ENCODE peak calls at places on chromosomes 3 and 15, in four cellular contexts. E is brain microvascular endothelial cell, T is IMR-90, L is left ventricle myocardium inferior. Z is an unnamed sample.
A peak's percentile ranks its signal among the peaks of the same experiment; 100 is the strongest.

GRCh38 chr3:32495085-32495484 is 7.6 kb downstream of the CMTM6 start:
- DNase-seq in E (no peak), T (no peak), L (no peak), Z (no peak)

GRCh38 chr3:12922299-12922698 is 80.9 kb upstream of the RPL32 start:
- DNase-seq in E (no peak), T (peak; percentile 15), L (no peak), Z (no peak)

GRCh38 chr3:46447535-46447934 is 17.2 kb downstream of the LTF start:
- DNase-seq in E (no peak), T (no peak), L (no peak), Z (no peak)

GRCh38 chr3:185400866-185401265 is 37.9 kb downstream of the MAP3K13 start:
- DNase-seq in E (no peak), T (no peak), L (no peak), Z (no peak)

GRCh38 chr3:184952671-184953070 is 140.7 kb downstream of the VPS8 start:
- DNase-seq in E (no peak), T (peak; percentile 8), L (no peak), Z (no peak)

GRCh38 chr3:39267631-39268553 is 11.9 kb downstream of the CX3CR1 start:
- DNase-seq in E (no peak), T (no peak), L (no peak), Z (no peak)

GRCh38 chr3:126983653-126984390 is 907 bp downstream of the PLXNA1 start:
- DNase-seq in E (no peak), T (no peak), L (no peak), Z (peak; percentile 60)

GRCh38 chr3:38646630-38647029 is 2.9 kb downstream of the SCN5A start:
- DNase-seq in E (no peak), T (peak; percentile 34), L (no peak), Z (peak; percentile 16)

GRCh38 chr15:59244337-59244736 is 37.7 kb downstream of the LDHAL6B start:
- DNase-seq in E (no peak), T (no peak), L (no peak), Z (no peak)

GRCh38 chr3:9032236-9032777 is 69.0 kb upstream of the RAD18 start:
- DNase-seq in E (no peak), T (no peak), L (no peak), Z (no peak)

GRCh38 chr3:43093974-43094373 is 11.9 kb downstream of the POMGNT2 start:
- DNase-seq in E (no peak), T (no peak), L (no peak), Z (no peak)

GRCh38 chr3:159340877-159341500 is 539.1 kb downstream of the MFSD1 start:
- DNase-seq in E (no peak), T (no peak), L (no peak), Z (no peak)

GRCh38 chr15:29990035-29990434 is 92.7 kb upstream of the GOLGA8J start:
- DNase-seq in E (no peak), T (no peak), L (no peak), Z (no peak)

GRCh38 chr3:111810909-111811308 is 48.2 kb upstream of the PHLDB2 start:
- DNase-seq in E (peak; percentile 74), T (peak; percentile 94), L (no peak), Z (no peak)

GRCh38 chr15:73573071-73573470 is 60.1 kb downstream of the NPTN start:
- DNase-seq in E (no peak), T (no peak), L (no peak), Z (peak; percentile 29)

GRCh38 chr3:42507751-42508335 is 5.4 kb downstream of the VIPR1 start:
- DNase-seq in E (no peak), T (no peak), L (no peak), Z (peak; percentile 56)

GRCh38 chr3:102885289-102885688 is 450.5 kb downstream of the ZPLD1 start:
- DNase-seq in E (no peak), T (no peak), L (no peak), Z (no peak)

GRCh38 chr15:39028069-39028468 is 463.5 kb upstream of the RASGRP1 start:
- DNase-seq in E (peak; percentile 59), T (peak; percentile 78), L (peak; percentile 22), Z (no peak)

GRCh38 chr3:21734746-21735145 is 16.3 kb downstream of the ZNF385D start:
- DNase-seq in E (no peak), T (no peak), L (no peak), Z (no peak)

GRCh38 chr3:58584690-58585004 is 7.5 kb upstream of the FAM107A start:
- DNase-seq in E (no peak), T (no peak), L (no peak), Z (peak; percentile 34)

GRCh38 chr15:33956397-33956796 is 11.9 kb upstream of the CHRM5 start:
- DNase-seq in E (no peak), T (peak; percentile 11), L (no peak), Z (no peak)

GRCh38 chr3:136465296-136465695 is 215.2 kb downstream of the PCCB start:
- DNase-seq in E (no peak), T (peak; percentile 59), L (no peak), Z (no peak)

GRCh38 chr3:100289339-100289738 is 28.5 kb downstream of the TBC1D23 start:
- DNase-seq in E (peak; percentile 45), T (peak; percentile 37), L (no peak), Z (peak; percentile 7)

GRCh38 chr15:43903864-43904290 is 77.1 kb downstream of the WDR76 start:
- DNase-seq in E (peak; percentile 52), T (peak; percentile 58), L (no peak), Z (peak; percentile 25)

GRCh38 chr3:27573780-27574437 is 89.7 kb upstream of the SLC4A7 start:
- DNase-seq in E (no peak), T (peak; percentile 52), L (no peak), Z (no peak)

GRCh38 chr3:87350367-87351199 is 74.2 kb upstream of the POU1F1 start:
- DNase-seq in E (peak; percentile 27), T (peak; percentile 47), L (no peak), Z (no peak)

DNA sequence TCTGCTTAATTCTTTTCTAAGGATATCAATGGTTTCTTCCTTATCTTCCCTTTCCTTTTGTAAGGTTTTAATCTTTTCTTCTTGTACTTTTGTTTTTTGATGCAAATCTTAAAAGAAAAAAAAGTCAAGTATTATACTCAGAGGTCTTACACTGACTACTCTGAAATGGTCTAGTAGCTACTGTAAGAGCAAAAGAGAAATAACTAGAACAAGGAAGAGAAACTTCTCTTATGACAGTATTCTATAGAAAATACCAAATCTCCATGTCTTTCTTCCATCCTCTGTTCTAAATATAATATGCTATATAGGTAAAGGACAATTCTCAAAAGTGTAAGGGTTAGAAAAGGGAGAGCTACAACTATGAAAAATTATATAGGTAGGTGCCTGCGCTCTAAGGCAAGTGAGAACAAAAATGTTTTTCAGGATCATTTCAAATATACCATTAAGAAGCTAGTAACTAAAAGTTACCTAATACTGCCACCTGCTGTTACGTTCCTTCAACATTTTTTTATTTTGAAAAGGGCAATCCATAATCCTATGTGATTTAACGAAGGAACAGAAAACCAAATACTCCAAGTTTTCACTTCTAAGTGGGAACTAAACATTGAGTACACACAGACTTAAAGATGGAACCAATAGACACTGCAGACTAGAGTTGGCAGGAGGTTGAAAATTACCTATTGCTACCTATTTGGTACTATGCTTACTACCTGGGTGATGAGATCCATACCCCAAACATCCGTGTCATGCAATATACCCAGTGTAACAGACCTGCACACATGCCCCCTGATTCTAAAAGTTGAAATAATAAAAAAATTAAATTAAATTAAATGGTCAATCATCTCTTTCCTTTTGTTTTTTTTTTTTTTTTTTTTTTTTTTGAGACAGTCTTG is 36.7 kb downstream of the CIP2A start:
- DNase-seq in E (peak; percentile 19), T (peak; percentile 56), L (no peak), Z (peak; percentile 57)
- H3K36me3 ChIP-seq in E (no peaks in the 10 kb centered on the region), T (no peaks in the 10 kb centered on the region), L (no peaks in the 10 kb centered on the region), Z (no peaks in the 10 kb centered on the region)

GRCh38 chr3:15023249-15023648 is 41.9 kb downstream of the MRPS25 start:
- DNase-seq in E (no peak), T (no peak), L (no peak), Z (no peak)
- H3K36me3 ChIP-seq in E (peaks cover 45% of the 10 kb centered on the region), T (peaks cover 47% of the 10 kb centered on the region), L (peaks cover 97% of the 10 kb centered on the region), Z (peaks cover 9% of the 10 kb centered on the region)

GRCh38 chr3:194326192-194327029 is 24.7 kb downstream of the CPN2 start:
- DNase-seq in E (no peak), T (no peak), L (no peak), Z (no peak)
- H3K36me3 ChIP-seq in E (no peaks in the 10 kb centered on the region), T (no peaks in the 10 kb centered on the region), L (no peaks in the 10 kb centered on the region), Z (no peaks in the 10 kb centered on the region)

DNA sequence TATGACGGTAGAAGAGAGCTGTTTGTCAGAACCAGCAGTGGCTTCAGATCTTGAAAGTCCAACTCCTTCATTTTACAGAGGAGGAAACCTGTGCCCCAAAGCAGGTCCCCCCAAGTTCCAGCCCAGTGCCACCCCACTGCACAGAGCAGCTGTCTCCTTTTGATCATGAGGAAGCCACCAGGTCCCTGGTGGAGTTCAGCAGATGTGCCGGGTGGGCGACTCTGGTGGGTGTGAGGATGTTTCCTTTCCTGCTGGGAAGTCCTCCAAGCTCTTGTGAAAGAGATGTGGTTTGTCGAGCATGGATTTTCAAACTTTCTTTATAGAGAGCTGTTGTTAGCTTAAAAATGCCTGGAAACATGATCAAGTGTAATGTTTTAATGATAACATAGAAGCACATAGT is 52.0 kb downstream of the SMAD3 start:
- DNase-seq in E (no peak), T (peak; percentile 85), L (no peak), Z (no peak)
- H3K36me3 ChIP-seq in E (peaks cover 24% of the 10 kb centered on the region), T (peaks cover 44% of the 10 kb centered on the region), L (no peaks in the 10 kb centered on the region), Z (no peaks in the 10 kb centered on the region)

GRCh38 chr3:49283997-49284396 is 7.0 kb upstream of the C3orf62 start:
- DNase-seq in E (no peak), T (no peak), L (no peak), Z (no peak)
- H3K36me3 ChIP-seq in E (peaks cover 71% of the 10 kb centered on the region), T (peaks cover 62% of the 10 kb centered on the region), L (peaks cover 92% of the 10 kb centered on the region), Z (peaks cover 15% of the 10 kb centered on the region)

DNA sequence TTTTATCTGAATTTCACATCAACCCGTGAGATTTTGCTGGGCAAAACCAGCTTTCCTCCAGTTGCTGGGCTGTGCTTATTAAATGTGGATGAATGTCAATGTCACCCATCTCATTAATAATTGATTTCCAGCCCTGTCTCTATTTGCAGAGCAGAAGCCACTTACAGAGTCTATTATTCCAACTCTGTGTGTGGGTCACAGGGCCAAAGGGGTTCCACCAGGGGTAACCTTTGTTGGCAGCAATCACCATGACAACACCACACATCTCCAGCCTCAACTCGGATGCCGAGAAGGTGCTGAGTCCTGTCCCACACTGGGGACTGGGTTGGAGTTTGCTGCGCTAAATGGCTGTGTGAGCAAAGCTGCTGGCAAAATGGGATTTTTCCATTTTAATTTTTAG is 51.1 kb upstream of the WNT5A start:
- DNase-seq in E (no peak), T (no peak), L (no peak), Z (no peak)
- H3K36me3 ChIP-seq in E (no peaks in the 10 kb centered on the region), T (no peaks in the 10 kb centered on the region), L (no peaks in the 10 kb centered on the region), Z (no peaks in the 10 kb centered on the region)

GRCh38 chr15:74669627-74670026 is 26.2 kb downstream of the EDC3 start:
- DNase-seq in E (no peak), T (no peak), L (no peak), Z (no peak)

GRCh38 chr15:74676801-74677200 is 19.0 kb downstream of the EDC3 start:
- DNase-seq in E (no peak), T (no peak), L (no peak), Z (no peak)

DNA sequence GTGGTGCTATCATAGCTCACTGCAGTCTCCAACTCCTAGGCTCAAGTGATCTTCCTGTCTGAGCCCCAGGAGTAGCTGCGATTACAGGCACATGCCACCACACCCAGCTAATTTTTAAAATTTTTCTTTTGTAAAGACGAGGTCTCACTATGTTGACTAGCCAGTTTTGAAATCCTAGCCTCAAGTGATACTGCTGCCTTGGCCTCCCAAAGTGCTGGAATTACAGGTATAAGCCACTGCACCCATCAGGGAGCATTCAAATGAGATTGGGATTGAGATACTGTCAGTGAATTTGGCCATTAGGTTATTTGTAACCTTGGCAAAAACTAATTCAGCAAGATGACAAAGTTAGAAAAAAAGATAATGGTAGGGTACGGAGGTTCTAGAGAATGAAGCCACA is 21.7 kb downstream of the EDC3 start:
- DNase-seq in E (no peak), T (no peak), L (no peak), Z (no peak)
- H3K36me3 ChIP-seq in E (peaks cover 15% of the 10 kb centered on the region), T (peaks cover 28% of the 10 kb centered on the region), L (peaks cover 47% of the 10 kb centered on the region), Z (no peaks in the 10 kb centered on the region)

GRCh38 chr15:69983696-69984265 is 113.9 kb downstream of the TLE3 start:
- DNase-seq in E (peak; percentile 19), T (no peak), L (no peak), Z (no peak)
- H3K36me3 ChIP-seq in E (no peaks in the 10 kb centered on the region), T (no peaks in the 10 kb centered on the region), L (no peaks in the 10 kb centered on the region), Z (no peaks in the 10 kb centered on the region)